ENCODE peak calls at places on chromosomes 16 and 17, in four cellular contexts. L is prostate gland, V is left lung, F is transverse colon. U is an unnamed sample. For H3K9me3, the result is how much of the 10 kb centered on the place peaks cover.

GRCh38 chr17:48477235-48477634 is 47.2 kb upstream of the SKAP1 start:
- DNase-seq in V (no peak), F (no peak), L (no peak), U (no peak)

GRCh38 chr17:49739662-49740271 is 24.2 kb downstream of the FAM117A start:
- DNase-seq in F (peak), V (peak), L (peak), U (peak)

GRCh38 chr16:56451753-56452689 is 667 bp downstream of the OGFOD1 start:
- DNase-seq in F (peak), L (peak), V (no peak), U (no peak)

GRCh38 chr16:82329070-82329469 is 159.0 kb upstream of the MPHOSPH6 start:
- DNase-seq in F (no peak), V (no peak), L (peak), U (no peak)

GRCh38 chr16:65392831-65393565 is 271.1 kb upstream of the CDH11 start:
- DNase-seq in F (no peak), V (no peak), L (no peak), U (no peak)

GRCh38 chr16:87952751-87953150 is 1.5 kb downstream of the BANP start:
- DNase-seq in L (no peak), V (no peak), F (no peak), U (no peak)

GRCh38 chr17:48262982-48263586 is 155.5 kb downstream of the SNX11 start:
- DNase-seq in V (no peak), F (no peak), L (no peak), U (no peak)

GRCh38 chr16:3735541-3735940 is 18.2 kb upstream of the TRAP1 start:
- DNase-seq in F (no peak), L (no peak), V (no peak), U (no peak)

GRCh38 chr16:69077251-69077650 is 28.2 kb upstream of the HAS3 start:
- DNase-seq in V (no peak), L (no peak), F (no peak), U (no peak)

GRCh38 chr17:35731239-35731931 is at the start of gene RASL10B:
- DNase-seq in L (peak), F (peak), V (no peak), U (no peak)

GRCh38 chr17:59030811-59031210 is 75.9 kb downstream of the TRIM37 start:
- DNase-seq in L (no peak), V (no peak), F (no peak), U (no peak)

GRCh38 chr17:27622914-27623313 is 8.1 kb upstream of the LGALS9 start:
- DNase-seq in V (no peak), F (no peak), L (no peak), U (no peak)

GRCh38 chr17:1130191-1130590 is 49.6 kb downstream of the ABR start:
- DNase-seq in L (no peak), F (no peak), V (no peak), U (no peak)

GRCh38 chr17:70168044-70168978 is 1.0 kb upstream of the KCNJ2 start:
- DNase-seq in V (peak), L (peak), F (peak), U (no peak)

GRCh38 chr16:12602811-12603698 is 200.6 kb downstream of the CPPED1 start:
- DNase-seq in L (no peak), F (no peak), V (no peak), U (no peak)

GRCh38 chr17:80115159-80115558 is 13.8 kb downstream of the GAA start:
- DNase-seq in F (no peak), L (no peak), V (no peak), U (no peak)

GRCh38 chr16:17343729-17344128 is 127.0 kb downstream of the XYLT1 start:
- DNase-seq in V (no peak), L (no peak), F (no peak), U (no peak)

GRCh38 chr16:85990861-85991301 is 91.9 kb downstream of the IRF8 start:
- DNase-seq in L (no peak), F (no peak), V (no peak), U (no peak)

GRCh38 chr16:84940670-84941551 is 70.4 kb downstream of the ZDHHC7 start:
- DNase-seq in F (no peak), V (no peak), L (no peak), U (no peak)

GRCh38 chr17:64418506-64419339 is 28.1 kb upstream of the PECAM1 start:
- DNase-seq in F (no peak), L (no peak), V (no peak), U (no peak)

GRCh38 chr16:59478806-59479205 is 744.7 kb upstream of the GOT2 start:
- DNase-seq in V (no peak), L (no peak), F (no peak), U (no peak)

GRCh38 chr17:50062323-50063243 is 6.7 kb downstream of the ITGA3 start:
- DNase-seq in F (peak), L (peak), V (peak), U (no peak)

GRCh38 chr17:15657868-15658775 is 26.0 kb downstream of the TRIM16 start:
- DNase-seq in L (no peak), V (no peak), F (no peak), U (no peak)

GRCh38 chr17:76479515-76480048 is 12.2 kb downstream of the AANAT start:
- DNase-seq in L (no peak), V (no peak), F (no peak), U (no peak)

GRCh38 chr16:3739636-3740035 is 22.3 kb upstream of the TRAP1 start:
- DNase-seq in F (no peak), L (no peak), V (no peak), U (no peak)

GRCh38 chr16:76511203-76511602 is 234.0 kb downstream of the CNTNAP4 start:
- DNase-seq in F (no peak), V (no peak), L (no peak), U (no peak)

GRCh38 chr16:82016268-82016667 is 5.0 kb upstream of the SDR42E1 start:
- DNase-seq in V (no peak), F (no peak), L (peak), U (no peak)

GRCh38 chr16:70453891-70454220 is 539 bp upstream of the FCSK start:
- DNase-seq in V (no peak), F (no peak), L (no peak), U (no peak)

GRCh38 chr16:53518550-53519416 is 15.8 kb upstream of the AKTIP start:
- DNase-seq in F (peak), V (peak), L (no peak), U (peak)

GRCh38 chr16:53829186-53829747 is 125.3 kb downstream of the FTO start:
- DNase-seq in L (no peak), F (no peak), V (no peak), U (no peak)

GRCh38 chr16:55001931-55002330 is 71.3 kb downstream of the IRX5 start:
- DNase-seq in L (no peak), F (no peak), V (no peak), U (no peak)

GRCh38 chr17:19727466-19728113 is 11.2 kb upstream of the SLC47A2 start:
- DNase-seq in L (peak), V (no peak), F (peak), U (no peak)

GRCh38 chr16:81583893-81584705 is 139.5 kb downstream of the CMIP start:
- DNase-seq in F (peak), L (no peak), V (peak), U (no peak)

DNA sequence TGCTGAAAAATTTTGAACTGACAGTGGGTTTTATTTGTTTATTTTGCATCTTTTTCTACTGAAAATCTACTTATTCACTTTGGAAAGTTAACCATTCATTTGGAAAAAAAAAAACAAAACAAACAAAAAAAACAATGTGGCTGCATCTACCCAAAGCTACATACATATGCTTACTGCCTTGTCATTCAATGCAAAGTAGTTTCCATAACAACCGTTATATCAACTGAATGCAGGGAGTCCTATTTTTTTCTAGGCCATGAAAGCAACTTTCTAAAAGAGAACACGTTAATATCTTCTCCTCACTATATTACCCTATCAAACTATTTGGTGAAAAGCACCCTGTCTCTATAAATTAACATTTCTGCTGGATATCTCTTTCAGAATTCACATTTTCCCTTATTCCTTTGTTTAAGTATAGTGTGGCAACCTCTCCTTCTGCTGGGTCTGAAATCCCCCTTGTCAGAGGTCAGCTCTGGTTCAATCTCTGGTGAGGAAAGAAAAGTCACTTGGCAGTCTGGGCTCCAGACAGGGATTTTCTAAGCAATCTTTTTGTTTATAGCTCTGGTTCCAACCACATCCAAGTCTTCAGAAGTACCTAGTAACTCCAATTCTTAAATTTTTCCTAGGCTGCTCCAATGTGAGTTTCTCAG is 528.5 kb upstream of the TOM1L1 start:
- DNase-seq in L (no peak), V (no peak), F (no peak), U (no peak)
- H3K9me3 ChIP-seq in L (under half), V (under half), F (under half), U (under half)

GRCh38 chr16:35480361-35480760 is 2020.9 kb downstream of the TP53TG3F start:
- DNase-seq in F (no peak), V (no peak), L (no peak), U (no peak)
- H3K9me3 ChIP-seq in F (under half), V (under half), L (under half), U (under half)

GRCh38 chr16:35404273-35404672 is 1944.9 kb downstream of the TP53TG3F start:
- DNase-seq in L (no peak), F (no peak), V (no peak), U (no peak)
- H3K9me3 ChIP-seq in L (under half), F (under half), V (under half), U (under half)

GRCh38 chr17:53950858-53951250 is 128.1 kb downstream of the KIF2B start:
- DNase-seq in F (no peak), L (no peak), V (no peak), U (no peak)
- H3K9me3 ChIP-seq in F (under half), L (under half), V (under half), U (under half)

DNA sequence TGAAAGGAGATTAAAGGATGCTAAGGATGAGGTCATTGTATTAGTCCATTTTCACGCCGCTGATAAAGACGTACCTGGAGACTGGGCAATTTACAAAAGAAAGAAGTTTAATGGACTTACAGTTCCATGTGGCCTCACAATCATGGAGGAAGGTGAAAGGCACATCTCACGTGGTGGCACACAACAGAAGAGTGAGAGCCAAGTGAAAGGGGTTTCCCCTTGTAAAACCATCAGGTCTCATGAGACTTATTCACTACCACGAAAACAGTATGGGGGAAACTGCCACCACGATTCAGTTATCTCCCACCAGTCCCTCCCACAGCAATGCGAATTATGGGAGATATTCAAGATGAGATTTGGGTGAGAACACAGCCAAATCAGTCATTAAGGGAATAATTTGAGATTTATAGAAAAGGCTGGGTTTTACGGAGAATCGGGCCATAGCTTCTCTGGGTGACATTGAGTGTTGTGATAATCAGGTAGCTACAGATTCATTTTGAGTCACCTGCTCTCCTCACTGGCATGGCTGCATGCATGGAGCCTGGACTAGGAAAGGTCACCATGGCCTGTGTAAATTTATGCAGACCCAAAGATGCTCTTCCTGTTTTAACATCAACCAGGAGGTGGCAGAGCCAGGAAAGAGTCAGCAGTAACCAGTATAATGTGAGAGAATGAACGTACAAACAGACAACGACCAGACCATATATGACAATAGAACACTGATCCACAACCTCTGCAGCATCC is 40.5 kb upstream of the DYNLRB2 start:
- DNase-seq in V (no peak), L (no peak), F (no peak), U (no peak)
- H3K9me3 ChIP-seq in V (under half), L (under half), F (under half), U (under half)

GRCh38 chr16:62648256-62648655 is 612.0 kb upstream of the CDH8 start:
- DNase-seq in L (no peak), F (no peak), V (no peak), U (no peak)
- H3K9me3 ChIP-seq in L (under half), F (under half), V (under half), U (under half)

DNA sequence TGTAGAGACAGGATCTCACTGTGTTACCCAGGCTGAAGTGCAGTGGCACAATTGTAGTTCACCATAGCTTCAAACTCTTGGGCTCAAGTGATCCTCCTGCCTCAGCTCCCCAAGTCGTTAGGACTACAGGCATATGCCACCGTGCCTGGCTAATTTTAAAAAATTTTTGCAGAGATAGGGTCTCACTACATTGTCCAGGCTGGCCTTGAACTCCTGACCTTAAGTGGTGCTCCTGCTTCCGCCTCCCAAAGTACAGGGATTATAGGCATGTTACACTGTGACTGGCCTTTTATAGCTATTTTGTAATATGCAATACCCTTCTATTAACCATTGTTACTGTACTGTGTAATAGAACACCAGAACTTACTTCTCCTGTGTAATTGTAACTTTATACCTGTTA is 139.3 kb upstream of the ZNF267 start:
- DNase-seq in F (no peak), L (no peak), V (no peak), U (no peak)
- H3K9me3 ChIP-seq in F (half or more), L (under half), V (under half), U (under half)

DNA sequence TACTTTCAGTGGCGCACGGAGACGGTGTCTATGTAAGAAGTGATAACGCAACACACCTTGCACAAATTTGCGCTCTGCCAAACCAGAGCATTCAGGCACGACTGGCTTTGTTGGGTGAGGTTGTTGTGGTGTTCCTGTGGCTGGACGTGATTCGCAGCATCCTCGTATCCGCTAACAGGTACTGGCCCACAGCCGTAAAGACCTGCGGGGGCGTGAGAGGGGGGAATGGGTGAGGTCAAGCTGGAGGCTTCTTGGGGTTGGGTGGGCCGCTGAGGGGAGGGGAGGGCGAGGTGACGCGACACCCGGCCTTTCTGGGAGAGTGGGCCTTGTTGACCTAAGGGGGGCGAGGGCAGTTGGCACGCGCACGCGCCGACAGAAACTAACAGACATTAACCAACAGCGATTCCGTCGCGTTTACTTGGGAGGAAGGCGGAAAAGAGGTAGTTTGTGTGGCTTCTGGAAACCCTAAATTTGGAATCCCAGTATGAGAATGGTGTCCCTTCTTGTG is 510.9 kb downstream of the KCNJ18 start:
- DNase-seq in L (no peak), V (no peak), F (no peak), U (no peak)
- H3K9me3 ChIP-seq in L (under half), V (under half), F (under half), U (under half)

GRCh38 chr16:865026-865425 is 64.5 kb upstream of the GNG13 start:
- DNase-seq in L (no peak), F (no peak), V (no peak), U (no peak)
- H3K9me3 ChIP-seq in L (under half), F (under half), V (under half), U (under half)